ENCODE peak calls at places on chromosomes 12 and 14, in six cellular contexts. K is H1, Y is tibial artery, D is heart left ventricle, P is HCT116, O is PC-9. R is an unnamed sample.

GRCh38 chr12:124636138-124636968 is 68.9 kb upstream of the NCOR2 start:
- DNase-seq in Y (peak), O (no peak), K (no peak), D (no peak), P (peak), R (no peak)

GRCh38 chr14:76525106-76525825 is 149.3 kb downstream of the ESRRB start:
- DNase-seq in Y (no peak), O (no peak), K (no peak), P (no peak), D (no peak), R (no peak)

GRCh38 chr12:50006754-50007442 is 18.4 kb downstream of the RACGAP1 start:
- DNase-seq in Y (no peak), O (no peak), P (no peak), K (no peak), D (no peak), R (no peak)

GRCh38 chr12:57477710-57478681 is 1.7 kb downstream of the ARHGAP9 start:
- DNase-seq in P (no peak), O (no peak), D (no peak), Y (no peak), K (no peak), R (no peak)

GRCh38 chr12:40647651-40648050 is 44.6 kb upstream of the CNTN1 start:
- DNase-seq in Y (no peak), K (no peak), O (no peak), D (no peak), P (peak), R (no peak)

GRCh38 chr12:25107920-25108319 is 87.0 kb downstream of the DNAI7 start:
- DNase-seq in P (no peak), Y (no peak), D (no peak), K (no peak), O (no peak), R (no peak)

GRCh38 chr12:128365831-128366231 is 98.9 kb downstream of the TMEM132C start:
- DNase-seq in O (no peak), P (no peak), D (no peak), Y (no peak), K (no peak), R (peak)

GRCh38 chr14:68593806-68594536 is 198.9 kb downstream of the ZFP36L1 start:
- DNase-seq in D (peak), K (no peak), P (no peak), Y (no peak), O (no peak), R (no peak)

GRCh38 chr12:13102481-13103195 is 829 bp downstream of the GSG1 start:
- DNase-seq in D (no peak), O (peak), P (no peak), K (no peak), Y (no peak), R (no peak)

GRCh38 chr12:8696402-8697100 is 1.2 kb upstream of the RIMKLB start:
- DNase-seq in K (no peak), D (no peak), P (no peak), O (no peak), Y (no peak), R (no peak)

GRCh38 chr14:87049886-87050820 is 942.8 kb downstream of the GALC start:
- DNase-seq in Y (no peak), K (peak), O (peak), P (no peak), D (no peak), R (no peak)

GRCh38 chr14:92885279-92886061 is 37.5 kb upstream of the CHGA start:
- DNase-seq in P (no peak), D (no peak), K (no peak), O (no peak), Y (no peak), R (no peak)

GRCh38 chr12:9647825-9648700 is 21.4 kb upstream of the CLEC2D start:
- DNase-seq in D (peak), Y (peak), O (peak), K (peak), P (no peak), R (peak)

GRCh38 chr12:109440851-109441490 is 36.1 kb downstream of the KCTD10 start:
- DNase-seq in K (no peak), D (no peak), Y (no peak), O (no peak), P (no peak), R (no peak)

GRCh38 chr14:94797887-94798286 is 28.0 kb upstream of the GSC start:
- DNase-seq in D (no peak), K (no peak), O (no peak), P (no peak), Y (no peak), R (no peak)

GRCh38 chr14:45185110-45185814 is 49.5 kb downstream of the FANCM start:
- DNase-seq in O (no peak), D (no peak), Y (no peak), P (no peak), K (no peak), R (no peak)

GRCh38 chr12:42918387-42918786 is 328.8 kb upstream of the PRICKLE1 start:
- DNase-seq in D (no peak), P (no peak), O (no peak), Y (no peak), K (no peak), R (no peak)

GRCh38 chr12:122984612-122985358 is 4.3 kb downstream of the ARL6IP4 start:
- DNase-seq in P (no peak), Y (no peak), K (no peak), D (peak), O (no peak), R (peak)

GRCh38 chr12:50642755-50643154 is 121.1 kb upstream of the ATF1 start:
- DNase-seq in D (no peak), Y (no peak), K (no peak), O (no peak), P (no peak), R (no peak)

GRCh38 chr12:41515953-41516352 is 327.8 kb downstream of the PDZRN4 start:
- DNase-seq in K (no peak), P (no peak), O (no peak), Y (no peak), D (no peak), R (no peak)

GRCh38 chr14:104872469-104873341 is 7.6 kb downstream of the CEP170B start:
- DNase-seq in P (no peak), D (no peak), K (no peak), O (peak), Y (no peak), R (no peak)

GRCh38 chr12:66132408-66132807 is 1.9 kb upstream of the LLPH start:
- DNase-seq in K (peak), P (peak), O (peak), D (peak), Y (no peak), R (no peak)

DNA sequence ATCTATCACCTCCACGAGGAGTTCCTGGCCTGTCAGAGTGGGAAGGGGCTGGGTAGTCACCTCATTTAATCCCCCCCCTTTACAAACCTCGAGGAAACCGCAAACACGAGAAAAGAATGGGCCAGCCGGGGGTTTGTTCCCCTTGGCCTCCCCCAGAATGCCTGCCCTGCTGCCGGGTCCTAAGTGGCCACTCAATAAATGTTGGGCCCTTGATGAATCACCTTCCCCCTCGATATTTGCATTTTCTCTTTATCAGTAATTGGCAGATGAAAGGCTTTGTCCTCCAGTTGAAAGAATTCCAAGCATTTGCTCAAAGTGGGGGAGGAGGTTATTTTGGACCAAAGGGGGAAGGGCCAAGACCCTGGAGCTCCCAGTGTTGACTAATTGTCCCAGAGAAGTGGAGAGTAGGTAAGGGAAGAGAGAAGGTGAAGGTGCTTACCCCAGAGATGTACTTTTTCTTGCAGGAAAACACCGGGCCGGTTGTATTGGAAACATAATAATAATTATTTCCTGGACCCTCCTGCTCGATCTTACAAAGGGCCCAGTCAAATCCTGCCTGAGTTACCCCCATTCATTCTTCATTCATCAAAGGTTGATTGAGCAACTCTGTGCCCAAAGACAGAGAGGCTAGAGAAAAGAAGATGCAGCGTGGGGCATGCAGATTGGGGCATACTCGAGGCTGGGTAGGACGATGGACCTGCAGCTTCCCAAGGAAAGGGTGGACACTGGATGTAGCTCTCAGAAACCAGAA is 1.9 kb upstream of the KDM2B start:
- DNase-seq in D (no peak), Y (no peak), P (no peak), K (peak), O (no peak), R (no peak)
- H3K27ac ChIP-seq in D (no peak), Y (peak), P (no peak), K (peak), O (no peak), R (peak)

GRCh38 chr12:106360400-106360994 is 2.9 kb downstream of the POLR3B start:
- DNase-seq in P (no peak), K (no peak), D (no peak), Y (no peak), O (no peak), R (no peak)
- TF ChIP-seq CTCF in P (no peak), K (no peak), D (no peak), Y (no peak), O (no peak), R (no peak)

DNA sequence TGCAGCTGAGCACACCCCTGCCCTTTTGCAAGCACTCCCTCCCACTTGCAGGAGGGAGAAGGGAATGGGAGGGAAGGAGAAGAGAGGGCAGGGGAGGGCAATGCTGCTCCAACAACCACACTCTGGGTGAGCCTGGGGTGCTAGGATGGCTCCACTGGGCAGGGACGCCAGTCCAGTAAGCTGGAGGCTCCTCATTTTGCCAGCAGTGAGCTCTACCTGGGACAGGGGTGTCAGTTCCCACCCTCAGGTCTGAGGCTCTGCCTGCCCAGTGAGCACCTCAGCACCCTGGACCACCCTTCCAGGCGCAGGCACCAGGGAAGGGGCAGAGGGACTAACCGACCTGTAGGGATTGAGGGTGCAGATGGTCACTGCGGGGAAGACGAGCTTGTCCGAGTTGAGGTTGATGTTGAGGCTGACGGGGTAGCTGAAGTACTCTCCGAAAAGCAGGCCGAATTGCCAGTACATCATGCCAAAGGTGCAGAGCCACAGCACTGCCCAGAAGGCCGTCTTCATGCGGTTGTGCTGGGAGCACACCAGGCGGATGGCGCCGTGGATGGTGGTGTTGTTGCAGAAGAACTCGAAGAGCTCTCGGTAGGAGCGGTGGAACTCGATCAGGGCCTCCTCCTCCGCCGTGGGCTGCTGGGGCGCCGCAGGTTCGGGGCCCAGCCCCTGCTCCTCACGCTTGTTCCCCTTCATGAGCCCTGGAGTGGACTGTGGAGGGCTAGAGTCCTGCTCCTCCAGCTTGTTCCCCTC is 1.2 kb downstream of the SCNN1A start:
- DNase-seq in D (no peak), K (no peak), O (no peak), P (no peak), Y (peak), R (no peak)
- H3K27ac ChIP-seq in D (no peak), K (peak), O (peak), P (peak), Y (no peak), R (no peak)

GRCh38 chr12:48022676-48023385 is 18.6 kb upstream of the COL2A1 start:
- DNase-seq in D (no peak), Y (no peak), O (no peak), K (no peak), P (no peak), R (no peak)

GRCh38 chr12:48019639-48020265 is 15.5 kb upstream of the COL2A1 start:
- DNase-seq in K (no peak), O (no peak), Y (no peak), D (no peak), P (no peak), R (no peak)

GRCh38 chr12:48023386-48023785 is 19.1 kb upstream of the COL2A1 start:
- DNase-seq in O (peak), P (no peak), K (no peak), D (peak), Y (no peak), R (no peak)

GRCh38 chr12:48021485-48022179 is 17.4 kb upstream of the COL2A1 start:
- DNase-seq in D (no peak), O (peak), P (no peak), Y (no peak), K (peak), R (no peak)

DNA sequence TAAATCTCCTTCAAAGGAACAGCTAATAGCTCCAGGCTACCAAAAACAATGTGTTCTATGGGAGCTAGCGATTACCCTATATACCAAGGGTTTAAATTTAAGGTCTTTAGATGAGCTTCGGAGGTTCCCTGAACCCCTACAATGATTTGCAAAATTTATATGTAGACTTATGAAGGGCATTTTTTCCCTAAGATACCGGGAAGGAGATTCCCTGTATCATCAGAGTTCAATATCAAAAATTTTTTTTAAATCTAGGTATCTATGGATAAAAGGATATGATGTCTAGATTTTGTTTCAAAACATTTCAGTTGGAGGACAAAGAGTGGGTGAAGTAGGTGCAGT is 17.9 kb upstream of the COL2A1 start:
- DNase-seq in D (no peak), P (no peak), K (no peak), O (no peak), Y (no peak), R (no peak)
- TF ChIP-seq CTCF in D (no peak), P (no peak), K (no peak), O (no peak), Y (no peak), R (no peak)

DNA sequence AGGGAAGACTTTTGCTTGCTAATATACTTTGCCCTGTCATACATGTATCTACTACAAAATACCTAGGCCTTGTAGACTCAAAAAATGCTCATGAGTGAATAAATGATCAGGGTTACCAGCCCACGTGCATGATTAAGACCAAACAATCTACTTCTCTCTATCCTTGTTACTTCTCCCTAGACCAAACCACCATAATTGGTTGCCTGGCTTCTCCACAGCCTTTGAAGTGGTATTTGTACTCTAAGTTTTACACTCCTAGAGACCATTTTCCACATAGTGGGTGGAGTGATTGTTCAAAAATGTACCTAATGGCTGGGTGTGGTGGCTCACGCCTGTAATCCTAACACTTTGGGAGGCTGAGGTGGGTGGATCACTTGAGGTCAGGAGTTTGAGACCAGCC is 14.1 kb upstream of the RPS6KL1 start:
- DNase-seq in Y (no peak), O (no peak), K (no peak), D (no peak), P (no peak), R (no peak)
- H3K27ac ChIP-seq in Y (no peak), O (no peak), K (no peak), D (no peak), P (no peak), R (no peak)

DNA sequence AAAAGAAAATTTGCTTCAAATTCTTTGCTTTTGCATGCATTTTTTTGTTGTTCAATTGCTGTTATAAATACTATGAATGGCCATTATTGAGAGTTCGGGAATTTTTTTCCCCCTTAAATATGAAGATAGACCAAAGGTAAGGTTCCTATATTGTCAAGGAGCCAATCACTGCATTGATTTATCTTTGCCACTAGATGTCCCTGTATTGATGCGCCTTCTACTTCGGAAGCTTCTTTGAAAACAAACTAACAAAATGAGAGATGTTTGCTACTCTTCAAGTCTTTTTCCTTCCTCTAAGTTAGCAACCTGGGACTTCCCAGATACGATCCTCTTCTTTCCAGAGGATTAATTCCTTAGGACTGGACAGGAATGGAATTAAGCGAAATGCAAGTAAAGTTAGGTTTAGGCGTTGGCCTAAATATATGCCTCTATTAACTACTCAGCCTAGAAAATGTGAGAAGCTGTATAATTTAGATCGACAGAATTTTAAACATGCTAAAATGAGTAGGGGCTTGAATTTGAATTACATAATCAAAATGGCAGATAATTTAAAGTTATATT is 318.1 kb downstream of the AEBP2 start:
- DNase-seq in K (no peak), Y (no peak), O (no peak), P (peak), D (no peak), R (no peak)
- TF ChIP-seq CTCF in K (peak), Y (peak), O (peak), P (peak), D (peak), R (no peak)

GRCh38 chr14:100375963-100376735 is 53.0 kb downstream of the SLC25A47 start:
- DNase-seq in O (peak), P (peak), Y (peak), D (peak), K (peak), R (peak)

GRCh38 chr14:100374270-100374669 is 51.1 kb downstream of the SLC25A47 start:
- DNase-seq in D (no peak), O (no peak), K (no peak), Y (no peak), P (no peak), R (no peak)

GRCh38 chr14:100375273-100375962 is 52.3 kb downstream of the SLC25A47 start:
- DNase-seq in Y (peak), P (peak), O (peak), D (peak), K (peak), R (peak)

GRCh38 chr14:100376751-100377171 is 53.6 kb downstream of the SLC25A47 start:
- DNase-seq in Y (no peak), P (no peak), O (no peak), K (no peak), D (no peak), R (no peak)

GRCh38 chr14:100374891-100375272 is 51.7 kb downstream of the SLC25A47 start:
- DNase-seq in Y (no peak), P (no peak), D (no peak), O (no peak), K (no peak), R (no peak)
- H3K27ac ChIP-seq in Y (peak), P (peak), D (peak), O (peak), K (peak), R (no peak)

GRCh38 chr14:100902295-100902694 is 1.2 kb downstream of the RTL1 start:
- DNase-seq in K (no peak), D (no peak), Y (no peak), O (no peak), P (peak), R (no peak)
- TF ChIP-seq CTCF in K (peak), D (no peak), Y (no peak), O (peak), P (peak), R (no peak)